ENCODE peak calls at places on chromosomes 16 and 17, in eight cellular contexts. One of them, this sample, is unnamed.

GRCh38 chr16:16009396-16009795 is 60.0 kb downstream of the ABCC1 start:
- DNase-seq in CMK: no peak
- DNase-seq in Right ventricle myocardium superior: peak
- DNase-seq in hypothalamus: no peak
- DNase-seq in activated T-helper 9 cell treated with anti-CD3 and anti-CD28 coated beads, Interleukin-2, amount 50 U/mL, for 16 hours: no peak
- DNase-seq in GM13976: no peak
- DNase-seq in progenitor cell of endocrine pancreas: no peak
- DNase-seq in AML-193: no peak
- DNase-seq in this sample: no peak

GRCh38 chr17:14871921-14872320 is 393.2 kb downstream of the PMP22 start:
- DNase-seq in AML-193: peak
- DNase-seq in Right ventricle myocardium superior: no peak
- DNase-seq in CMK: no peak
- DNase-seq in progenitor cell of endocrine pancreas: no peak
- DNase-seq in GM13976: no peak
- DNase-seq in hypothalamus: no peak
- DNase-seq in activated T-helper 9 cell treated with anti-CD3 and anti-CD28 coated beads, Interleukin-2, amount 50 U/mL, for 16 hours: no peak
- DNase-seq in this sample: no peak

GRCh38 chr17:68431661-68432071 is 25.6 kb downstream of the WIPI1 start:
- DNase-seq in GM13976: peak
- DNase-seq in AML-193: peak
- DNase-seq in CMK: no peak
- DNase-seq in Right ventricle myocardium superior: no peak
- DNase-seq in progenitor cell of endocrine pancreas: no peak
- DNase-seq in hypothalamus: no peak
- DNase-seq in activated T-helper 9 cell treated with anti-CD3 and anti-CD28 coated beads, Interleukin-2, amount 50 U/mL, for 16 hours: no peak
- DNase-seq in this sample: no peak

GRCh38 chr16:88338111-88338510 is 44.6 kb upstream of the ZNF469 start:
- DNase-seq in CMK: no peak
- DNase-seq in GM13976: no peak
- DNase-seq in hypothalamus: no peak
- DNase-seq in AML-193: no peak
- DNase-seq in progenitor cell of endocrine pancreas: no peak
- DNase-seq in activated T-helper 9 cell treated with anti-CD3 and anti-CD28 coated beads, Interleukin-2, amount 50 U/mL, for 16 hours: no peak
- DNase-seq in Right ventricle myocardium superior: peak
- DNase-seq in this sample: no peak

GRCh38 chr17:17097763-17098345 is 55.6 kb downstream of the MPRIP start:
- DNase-seq in GM13976: no peak
- DNase-seq in activated T-helper 9 cell treated with anti-CD3 and anti-CD28 coated beads, Interleukin-2, amount 50 U/mL, for 16 hours: no peak
- DNase-seq in AML-193: no peak
- DNase-seq in progenitor cell of endocrine pancreas: no peak
- DNase-seq in hypothalamus: no peak
- DNase-seq in CMK: no peak
- DNase-seq in Right ventricle myocardium superior: no peak
- DNase-seq in this sample: no peak

GRCh38 chr16:67191410-67191994 is 453 bp upstream of the E2F4 start:
- DNase-seq in progenitor cell of endocrine pancreas: no peak
- DNase-seq in GM13976: no peak
- DNase-seq in hypothalamus: no peak
- DNase-seq in CMK: no peak
- DNase-seq in Right ventricle myocardium superior: no peak
- DNase-seq in AML-193: no peak
- DNase-seq in activated T-helper 9 cell treated with anti-CD3 and anti-CD28 coated beads, Interleukin-2, amount 50 U/mL, for 16 hours: no peak
- DNase-seq in this sample: no peak

GRCh38 chr16:47043970-47044684 is 70.7 kb upstream of the DNAJA2 start:
- DNase-seq in CMK: no peak
- DNase-seq in activated T-helper 9 cell treated with anti-CD3 and anti-CD28 coated beads, Interleukin-2, amount 50 U/mL, for 16 hours: no peak
- DNase-seq in AML-193: no peak
- DNase-seq in Right ventricle myocardium superior: peak
- DNase-seq in GM13976: no peak
- DNase-seq in progenitor cell of endocrine pancreas: no peak
- DNase-seq in hypothalamus: no peak
- DNase-seq in this sample: no peak

GRCh38 chr16:31869511-31870201 is 4.0 kb upstream of the ZNF267 start:
- DNase-seq in Right ventricle myocardium superior: peak
- DNase-seq in CMK: peak
- DNase-seq in hypothalamus: no peak
- DNase-seq in activated T-helper 9 cell treated with anti-CD3 and anti-CD28 coated beads, Interleukin-2, amount 50 U/mL, for 16 hours: peak
- DNase-seq in AML-193: peak
- DNase-seq in GM13976: peak
- DNase-seq in progenitor cell of endocrine pancreas: no peak
- DNase-seq in this sample: peak

GRCh38 chr16:1991135-1991551 is 1.4 kb downstream of the SYNGR3 start:
- DNase-seq in progenitor cell of endocrine pancreas: no peak
- DNase-seq in GM13976: peak
- DNase-seq in AML-193: no peak
- DNase-seq in CMK: no peak
- DNase-seq in Right ventricle myocardium superior: no peak
- DNase-seq in hypothalamus: no peak
- DNase-seq in activated T-helper 9 cell treated with anti-CD3 and anti-CD28 coated beads, Interleukin-2, amount 50 U/mL, for 16 hours: no peak
- DNase-seq in this sample: peak

GRCh38 chr16:27202923-27203428 is 350 bp upstream of the KDM8 start:
- DNase-seq in AML-193: no peak
- DNase-seq in GM13976: no peak
- DNase-seq in CMK: no peak
- DNase-seq in activated T-helper 9 cell treated with anti-CD3 and anti-CD28 coated beads, Interleukin-2, amount 50 U/mL, for 16 hours: no peak
- DNase-seq in progenitor cell of endocrine pancreas: no peak
- DNase-seq in Right ventricle myocardium superior: no peak
- DNase-seq in hypothalamus: no peak
- DNase-seq in this sample: no peak

GRCh38 chr16:51549836-51550235 is 398.8 kb upstream of the SALL1 start:
- DNase-seq in AML-193: no peak
- DNase-seq in progenitor cell of endocrine pancreas: no peak
- DNase-seq in CMK: no peak
- DNase-seq in GM13976: no peak
- DNase-seq in hypothalamus: no peak
- DNase-seq in Right ventricle myocardium superior: no peak
- DNase-seq in activated T-helper 9 cell treated with anti-CD3 and anti-CD28 coated beads, Interleukin-2, amount 50 U/mL, for 16 hours: no peak
- DNase-seq in this sample: no peak

GRCh38 chr16:29862383-29862883 is 593 bp downstream of the CDIPT start:
- DNase-seq in hypothalamus: peak
- DNase-seq in progenitor cell of endocrine pancreas: no peak
- DNase-seq in CMK: no peak
- DNase-seq in AML-193: peak
- DNase-seq in Right ventricle myocardium superior: no peak
- DNase-seq in activated T-helper 9 cell treated with anti-CD3 and anti-CD28 coated beads, Interleukin-2, amount 50 U/mL, for 16 hours: no peak
- DNase-seq in GM13976: peak
- DNase-seq in this sample: no peak

GRCh38 chr16:85235988-85236831 is 123.9 kb upstream of the CIBAR2 start:
- DNase-seq in AML-193: no peak
- DNase-seq in GM13976: peak
- DNase-seq in Right ventricle myocardium superior: peak
- DNase-seq in progenitor cell of endocrine pancreas: no peak
- DNase-seq in hypothalamus: no peak
- DNase-seq in CMK: no peak
- DNase-seq in activated T-helper 9 cell treated with anti-CD3 and anti-CD28 coated beads, Interleukin-2, amount 50 U/mL, for 16 hours: no peak
- DNase-seq in this sample: no peak

GRCh38 chr16:12879812-12880211 is 21.6 kb upstream of the SHISA9 start:
- DNase-seq in GM13976: no peak
- DNase-seq in activated T-helper 9 cell treated with anti-CD3 and anti-CD28 coated beads, Interleukin-2, amount 50 U/mL, for 16 hours: no peak
- DNase-seq in progenitor cell of endocrine pancreas: no peak
- DNase-seq in AML-193: no peak
- DNase-seq in Right ventricle myocardium superior: no peak
- DNase-seq in hypothalamus: no peak
- DNase-seq in CMK: no peak
- DNase-seq in this sample: no peak

GRCh38 chr17:28949185-28950016 is 1.9 kb downstream of the PHF12 start:
- DNase-seq in activated T-helper 9 cell treated with anti-CD3 and anti-CD28 coated beads, Interleukin-2, amount 50 U/mL, for 16 hours: peak
- DNase-seq in progenitor cell of endocrine pancreas: no peak
- DNase-seq in hypothalamus: peak
- DNase-seq in GM13976: peak
- DNase-seq in Right ventricle myocardium superior: peak
- DNase-seq in CMK: no peak
- DNase-seq in AML-193: peak
- DNase-seq in this sample: peak

GRCh38 chr16:81780350-81780749 is 1.3 kb downstream of the PLCG2 start:
- DNase-seq in GM13976: no peak
- DNase-seq in progenitor cell of endocrine pancreas: no peak
- DNase-seq in hypothalamus: no peak
- DNase-seq in Right ventricle myocardium superior: no peak
- DNase-seq in activated T-helper 9 cell treated with anti-CD3 and anti-CD28 coated beads, Interleukin-2, amount 50 U/mL, for 16 hours: no peak
- DNase-seq in CMK: no peak
- DNase-seq in AML-193: no peak
- DNase-seq in this sample: no peak

GRCh38 chr16:87949071-87949744 is 2.0 kb upstream of the BANP start:
- DNase-seq in AML-193: no peak
- DNase-seq in GM13976: no peak
- DNase-seq in hypothalamus: no peak
- DNase-seq in activated T-helper 9 cell treated with anti-CD3 and anti-CD28 coated beads, Interleukin-2, amount 50 U/mL, for 16 hours: no peak
- DNase-seq in progenitor cell of endocrine pancreas: no peak
- DNase-seq in CMK: no peak
- DNase-seq in Right ventricle myocardium superior: no peak
- DNase-seq in this sample: no peak

GRCh38 chr16:30526137-30526822 is at the start of gene ZNF768:
- DNase-seq in hypothalamus: peak
- DNase-seq in AML-193: no peak
- DNase-seq in Right ventricle myocardium superior: peak
- DNase-seq in GM13976: peak
- DNase-seq in activated T-helper 9 cell treated with anti-CD3 and anti-CD28 coated beads, Interleukin-2, amount 50 U/mL, for 16 hours: peak
- DNase-seq in CMK: peak
- DNase-seq in progenitor cell of endocrine pancreas: peak
- DNase-seq in this sample: peak

GRCh38 chr16:23423496-23424049 is 29.4 kb downstream of the COG7 start:
- DNase-seq in AML-193: no peak
- DNase-seq in progenitor cell of endocrine pancreas: no peak
- DNase-seq in CMK: no peak
- DNase-seq in Right ventricle myocardium superior: peak
- DNase-seq in hypothalamus: peak
- DNase-seq in activated T-helper 9 cell treated with anti-CD3 and anti-CD28 coated beads, Interleukin-2, amount 50 U/mL, for 16 hours: no peak
- DNase-seq in GM13976: no peak
- DNase-seq in this sample: no peak

GRCh38 chr16:64061621-64062020 is 1060.2 kb downstream of the CDH11 start:
- DNase-seq in progenitor cell of endocrine pancreas: no peak
- DNase-seq in GM13976: no peak
- DNase-seq in AML-193: no peak
- DNase-seq in Right ventricle myocardium superior: no peak
- DNase-seq in CMK: no peak
- DNase-seq in activated T-helper 9 cell treated with anti-CD3 and anti-CD28 coated beads, Interleukin-2, amount 50 U/mL, for 16 hours: no peak
- DNase-seq in hypothalamus: no peak
- DNase-seq in this sample: no peak

GRCh38 chr17:6651483-6652452 is at the start of the genes C17orf100 and MED31:
- DNase-seq in AML-193: peak
- DNase-seq in progenitor cell of endocrine pancreas: peak
- DNase-seq in CMK: peak
- DNase-seq in hypothalamus: peak
- DNase-seq in Right ventricle myocardium superior: peak
- DNase-seq in activated T-helper 9 cell treated with anti-CD3 and anti-CD28 coated beads, Interleukin-2, amount 50 U/mL, for 16 hours: peak
- DNase-seq in GM13976: peak
- DNase-seq in this sample: peak

This sample was measured in natural killer cell treated with Interleukin-12 subunit alpha and Interleukin-12 subunit beta and Interleukin-15 and Interleukin-18, amount 100 ng/mL, for 72 hours.